ENCODE peak calls at places on chromosome 22, in five cellular contexts. K is fibroblast of the aortic adventitia, A is EL, X is brain microvascular endothelial cell, F is fibroblast of gingiva. U is an unnamed sample.

GRCh38 chr22:35491908-35492380 is 48.7 kb upstream of the RASD2 start:
- DNase-seq in K (no peak), A (no peak), X (no peak), F (no peak), U (no peak)

GRCh38 chr22:43823911-43824665 is 12.0 kb upstream of the EFCAB6 start:
- DNase-seq in K (no peak), A (no peak), X (no peak), F (no peak), U (no peak)

GRCh38 chr22:29457730-29458129 is 19.3 kb downstream of the RFPL1 start:
- DNase-seq in K (peak), A (peak), X (peak), F (no peak), U (no peak)

GRCh38 chr22:45934659-45935341 is 42.2 kb downstream of the WNT7B start:
- DNase-seq in K (peak), A (peak), X (peak), F (no peak), U (peak)

GRCh38 chr22:20741634-20742581 is 32.0 kb upstream of the SERPIND1 start:
- DNase-seq in K (peak), A (peak), X (peak), F (no peak), U (no peak)

GRCh38 chr22:30314918-30315317 is 11.8 kb downstream of the TBC1D10A start:
- DNase-seq in K (no peak), A (peak), X (no peak), F (no peak), U (no peak)

GRCh38 chr22:36552300-36552699 is 23.3 kb upstream of the EIF3D start:
- DNase-seq in K (no peak), A (no peak), X (no peak), F (no peak), U (no peak)

GRCh38 chr22:31970490-31971444 is 26.4 kb downstream of the YWHAH start:
- DNase-seq in K (peak), A (peak), X (peak), F (peak), U (no peak)

GRCh38 chr22:40975346-40975745 is 24.2 kb downstream of the RBX1 start:
- DNase-seq in K (peak), A (no peak), X (no peak), F (peak), U (no peak)

GRCh38 chr22:17774206-17774927 is at the start of gene BID:
- DNase-seq in K (no peak), A (peak), X (no peak), F (no peak), U (no peak)

GRCh38 chr22:45296628-45297297 is 12.0 kb downstream of the UPK3A start:
- DNase-seq in K (no peak), A (no peak), X (no peak), F (no peak), U (no peak)

GRCh38 chr22:19325296-19325950 is 33.9 kb upstream of the CLTCL1 start:
- DNase-seq in K (peak), A (peak), X (peak), F (peak), U (peak)

GRCh38 chr22:28799834-28800307 is 498 bp downstream of the XBP1 start:
- DNase-seq in K (peak), A (peak), X (peak), F (peak), U (no peak)

GRCh38 chr22:40385041-40385782 is 14.8 kb downstream of the SGSM3 start:
- DNase-seq in K (no peak), A (no peak), X (no peak), F (no peak), U (no peak)

GRCh38 chr22:39422721-39423120 is 23.1 kb downstream of the TAB1 start:
- DNase-seq in K (no peak), A (no peak), X (no peak), F (no peak), U (no peak)

GRCh38 chr22:37235897-37236607 is 8.0 kb downstream of the RAC2 start:
- DNase-seq in K (no peak), A (no peak), X (no peak), F (no peak), U (no peak)

GRCh38 chr22:24975813-24976341 is 23.4 kb downstream of the KIAA1671 start:
- DNase-seq in K (peak), A (no peak), X (no peak), F (peak), U (no peak)

GRCh38 chr22:42066133-42066761 is 4.4 kb downstream of the NAGA start:
- DNase-seq in K (no peak), A (no peak), X (no peak), F (no peak), U (no peak)

GRCh38 chr22:36184433-36185035 is 17.1 kb downstream of the APOL4 start:
- DNase-seq in K (peak), A (peak), X (no peak), F (peak), U (no peak)

GRCh38 chr22:44185237-44186120 is 4.8 kb downstream of the PARVG start:
- DNase-seq in K (no peak), A (no peak), X (no peak), F (no peak), U (no peak)

GRCh38 chr22:48306284-48306683 is 1521.4 kb downstream of the BRD1 start:
- DNase-seq in K (no peak), A (no peak), X (no peak), F (no peak), U (no peak)

GRCh38 chr22:50604623-50605348 is 4.2 kb downstream of the MAPK8IP2 start:
- DNase-seq in K (no peak), A (no peak), X (no peak), F (no peak), U (no peak)

GRCh38 chr22:23836281-23836680 is 2.5 kb downstream of the DERL3 start:
- DNase-seq in K (no peak), A (no peak), X (no peak), F (no peak), U (no peak)

GRCh38 chr22:28247667-28248363 is 328.8 kb upstream of the PITPNB start:
- DNase-seq in K (no peak), A (no peak), X (no peak), F (no peak), U (no peak)

GRCh38 chr22:42446151-42446550 is 13.9 kb upstream of the NFAM1 start:
- DNase-seq in K (no peak), A (no peak), X (no peak), F (no peak), U (no peak)

GRCh38 chr22:21768435-21768834 is 32.8 kb upstream of the YPEL1 start:
- DNase-seq in K (no peak), A (no peak), X (no peak), F (no peak), U (no peak)

GRCh38 chr22:28027453-28028448 is 108.7 kb upstream of the PITPNB start:
- DNase-seq in K (peak), A (no peak), X (no peak), F (no peak), U (peak)

GRCh38 chr22:39129746-39130145 is 22.7 kb downstream of the CBX7 start:
- DNase-seq in K (no peak), A (no peak), X (no peak), F (no peak), U (no peak)

GRCh38 chr22:33757443-33758124 is 162.7 kb downstream of the LARGE1 start:
- DNase-seq in K (no peak), A (no peak), X (no peak), F (no peak), U (no peak)

GRCh38 chr22:45554040-45554406 is 51.3 kb downstream of the FBLN1 start:
- DNase-seq in K (no peak), A (no peak), X (no peak), F (no peak), U (no peak)

GRCh38 chr22:39776295-39776694 is 117.3 kb downstream of the ENTHD1 start:
- DNase-seq in K (no peak), A (no peak), X (no peak), F (no peak), U (no peak)

U was measured in epithelial cell of proximal tubule.